ENCODE peak calls at places on chromosomes 5 and 9, in eight cellular contexts. D is stimulated activated CD8-positive, alpha-beta memory T cell treated with anti-CD3 and anti-CD28 coated beads, Interleukin-4, amount 100 ng/mL, for 24 hours; I is natural killer cell; G is LHCN-M2; K is NCI-H1105 treated with DMSO at 0.1 percent for 48 hours; H is stimulated activated CD4-positive, alpha-beta T cell treated with anti-CD3 and anti-CD28 coated beads, Interleukin-4, amount 100 ng/mL, for 4 hours; S is stimulated activated naive CD8-positive, alpha-beta T cell treated with anti-CD3 and anti-CD28 coated beads, Interleukin-15, amount 100 ng/mL, for 72 hours; Q is CD8-positive, alpha-beta memory T cell. L is an unnamed sample.

GRCh38 chr9:101848485-101848919 is 110.1 kb upstream of the GRIN3A start:
- DNase-seq in D (no peak), I (no peak), G (no peak), K (peak; percentile 62), H (no peak), S (no peak), Q (no peak), L (no peak)

GRCh38 chr9:25681270-25681669 is 3.0 kb upstream of the TUSC1 start:
- DNase-seq in D (no peak), I (no peak), G (peak; percentile 52), K (no peak), H (no peak), S (no peak), Q (no peak), L (no peak)

GRCh38 chr9:35110327-35110758 is 5.3 kb downstream of the ATOSB start:
- DNase-seq in D (no peak), I (no peak), G (peak; percentile 95), K (no peak), H (no peak), S (no peak), Q (no peak), L (peak; percentile 26)

GRCh38 chr9:109012876-109013677 is at the start of gene CTNNAL1:
- DNase-seq in D (peak; percentile 86), I (peak; percentile 86), G (peak; percentile 81), K (peak; percentile 79), H (peak; percentile 76), S (peak; percentile 82), Q (peak; percentile 92), L (peak; percentile 94)

GRCh38 chr5:169223595-169223953 is 77.4 kb downstream of the SLIT3 start:
- DNase-seq in D (no peak), I (no peak), G (no peak), K (no peak), H (no peak), S (no peak), Q (no peak), L (no peak)

GRCh38 chr9:19208653-19209052 is 21.8 kb upstream of the DENND4C start:
- DNase-seq in D (no peak), I (no peak), G (no peak), K (no peak), H (no peak), S (no peak), Q (no peak), L (no peak)

GRCh38 chr5:96967400-96967799 is 31.5 kb downstream of the LNPEP start:
- DNase-seq in D (no peak), I (no peak), G (no peak), K (no peak), H (no peak), S (no peak), Q (no peak), L (no peak)

GRCh38 chr5:39433123-39433522 is 8.3 kb upstream of the DAB2 start:
- DNase-seq in D (no peak), I (no peak), G (no peak), K (no peak), H (no peak), S (no peak), Q (no peak), L (no peak)

GRCh38 chr5:129379406-129379805 is 80.7 kb upstream of the ADAMTS19 start:
- DNase-seq in D (no peak), I (no peak), G (peak; percentile 29), K (no peak), H (no peak), S (no peak), Q (no peak), L (no peak)

GRCh38 chr9:126796758-126797157 is 8.1 kb upstream of the ZBTB43 start:
- DNase-seq in D (no peak), I (no peak), G (no peak), K (no peak), H (no peak), S (no peak), Q (no peak), L (no peak)

GRCh38 chr5:1337490-1338195 is 7.3 kb downstream of the CLPTM1L start:
- DNase-seq in D (no peak), I (no peak), G (no peak), K (no peak), H (no peak), S (no peak), Q (no peak), L (no peak)

GRCh38 chr5:151497391-151498002 is 50.1 kb downstream of the SLC36A1 start:
- DNase-seq in D (no peak), I (no peak), G (no peak), K (no peak), H (no peak), S (no peak), Q (no peak), L (no peak)

GRCh38 chr5:62354028-62354874 is 48.2 kb downstream of the KIF2A start:
- DNase-seq in D (no peak), I (no peak), G (peak; percentile 52), K (peak; percentile 37), H (no peak), S (no peak), Q (no peak), L (no peak)

GRCh38 chr5:1204693-1205242 is 3.4 kb downstream of the SLC6A19 start:
- DNase-seq in D (no peak), I (no peak), G (peak; percentile 3), K (no peak), H (no peak), S (no peak), Q (no peak), L (no peak)

GRCh38 chr5:14110680-14111079 is 32.5 kb upstream of the TRIO start:
- DNase-seq in D (no peak), I (no peak), G (peak; percentile 64), K (no peak), H (no peak), S (no peak), Q (no peak), L (no peak)

GRCh38 chr5:71905804-71906711 is 187.0 kb downstream of the CARTPT start:
- DNase-seq in D (no peak), I (no peak), G (peak; percentile 48), K (peak; percentile 63), H (no peak), S (no peak), Q (no peak), L (no peak)

GRCh38 chr9:93097496-93098205 is 1.6 kb downstream of the CARD19 start:
- DNase-seq in D (no peak), I (no peak), G (no peak), K (no peak), H (no peak), S (no peak), Q (no peak), L (no peak)

GRCh38 chr9:37911271-37911681 is 7.3 kb upstream of the SLC25A51 start:
- DNase-seq in D (no peak), I (no peak), G (no peak), K (no peak), H (no peak), S (no peak), Q (no peak), L (no peak)

GRCh38 chr5:132263548-132264261 is 6.2 kb downstream of the PDLIM4 start:
- DNase-seq in D (peak; percentile 28), I (no peak), G (peak; percentile 95), K (no peak), H (peak; percentile 56), S (no peak), Q (no peak), L (no peak)

GRCh38 chr9:82570226-82570625 is 492.7 kb downstream of the RASEF start:
- DNase-seq in D (no peak), I (no peak), G (no peak), K (no peak), H (no peak), S (no peak), Q (no peak), L (no peak)

GRCh38 chr5:140563554-140563953 is 844 bp downstream of the APBB3 start:
- DNase-seq in D (no peak), I (no peak), G (no peak), K (no peak), H (no peak), S (no peak), Q (no peak), L (no peak)

L was measured in stomach.